ENCODE peak calls at places on chromosomes 3 and 15, in six cellular contexts. One of them, this sample, is unnamed.

GRCh38 chr3:114093596-114093995 is 37.1 kb downstream of the QTRT2 start:
- DNase-seq in H9: no peak
- DNase-seq in H1: no peak
- DNase-seq in neuronal stem cell: no peak
- DNase-seq in mesenchymal stem cell: peak; percentile 54
- DNase-seq in IMR-90: peak; percentile 89
- DNase-seq in this sample: no peak

GRCh38 chr3:171892457-171892856 is 49.3 kb downstream of the TMEM212 start:
- DNase-seq in IMR-90: no peak
- DNase-seq in H1: no peak
- DNase-seq in H9: no peak
- DNase-seq in neuronal stem cell: no peak
- DNase-seq in mesenchymal stem cell: peak; percentile 11
- DNase-seq in this sample: no peak

GRCh38 chr15:64842986-64843561 is 1.4 kb downstream of the PLEKHO2 start:
- DNase-seq in H9: no peak
- DNase-seq in neuronal stem cell: no peak
- DNase-seq in IMR-90: peak; percentile 59
- DNase-seq in H1: no peak
- DNase-seq in mesenchymal stem cell: peak; percentile 76
- DNase-seq in this sample: peak; percentile 46

GRCh38 chr3:132228923-132229322 is 88.3 kb upstream of the ACP3 start:
- DNase-seq in neuronal stem cell: no peak
- DNase-seq in IMR-90: peak; percentile 10
- DNase-seq in H1: no peak
- DNase-seq in H9: no peak
- DNase-seq in mesenchymal stem cell: peak; percentile 18
- DNase-seq in this sample: no peak

GRCh38 chr3:67200618-67201017 is 202.5 kb downstream of the KBTBD8 start:
- DNase-seq in mesenchymal stem cell: no peak
- DNase-seq in H9: no peak
- DNase-seq in H1: no peak
- DNase-seq in neuronal stem cell: no peak
- DNase-seq in IMR-90: no peak
- DNase-seq in this sample: no peak

GRCh38 chr3:171827385-171827784 is 15.8 kb upstream of the TMEM212 start:
- DNase-seq in mesenchymal stem cell: no peak
- DNase-seq in H9: no peak
- DNase-seq in neuronal stem cell: no peak
- DNase-seq in IMR-90: no peak
- DNase-seq in H1: no peak
- DNase-seq in this sample: no peak

GRCh38 chr3:37912052-37912733 is 50.5 kb downstream of the CTDSPL start:
- DNase-seq in mesenchymal stem cell: no peak
- DNase-seq in H1: no peak
- DNase-seq in neuronal stem cell: no peak
- DNase-seq in H9: no peak
- DNase-seq in IMR-90: no peak
- DNase-seq in this sample: peak; percentile 30

GRCh38 chr3:39185326-39185958 is 7.0 kb downstream of the XIRP1 start:
- DNase-seq in neuronal stem cell: no peak
- DNase-seq in mesenchymal stem cell: no peak
- DNase-seq in H9: no peak
- DNase-seq in H1: no peak
- DNase-seq in IMR-90: no peak
- DNase-seq in this sample: no peak

GRCh38 chr3:189683576-189684255 is 52.5 kb downstream of the TP63 start:
- DNase-seq in neuronal stem cell: no peak
- DNase-seq in mesenchymal stem cell: no peak
- DNase-seq in H9: no peak
- DNase-seq in H1: no peak
- DNase-seq in IMR-90: no peak
- DNase-seq in this sample: no peak

GRCh38 chr3:7447197-7447769 is 586.4 kb downstream of the GRM7 start:
- DNase-seq in neuronal stem cell: no peak
- DNase-seq in H1: no peak
- DNase-seq in IMR-90: no peak
- DNase-seq in mesenchymal stem cell: no peak
- DNase-seq in H9: no peak
- DNase-seq in this sample: no peak

GRCh38 chr3:116140100-116140689 is 305.1 kb downstream of the LSAMP start:
- DNase-seq in H1: no peak
- DNase-seq in IMR-90: peak; percentile 47
- DNase-seq in mesenchymal stem cell: peak; percentile 52
- DNase-seq in H9: no peak
- DNase-seq in neuronal stem cell: no peak
- DNase-seq in this sample: peak; percentile 11

GRCh38 chr3:172173316-172174271 is 134.2 kb downstream of the FNDC3B start:
- DNase-seq in neuronal stem cell: no peak
- DNase-seq in H1: no peak
- DNase-seq in mesenchymal stem cell: no peak
- DNase-seq in H9: no peak
- DNase-seq in IMR-90: no peak
- DNase-seq in this sample: no peak

GRCh38 chr3:101635954-101636798 is 40.8 kb downstream of the ZBTB11 start:
- DNase-seq in neuronal stem cell: peak; percentile 27
- DNase-seq in mesenchymal stem cell: peak; percentile 46
- DNase-seq in H1: no peak
- DNase-seq in H9: peak; percentile 71
- DNase-seq in IMR-90: peak; percentile 20
- DNase-seq in this sample: peak; percentile 71

GRCh38 chr15:101152914-101153313 is 98.9 kb downstream of the CHSY1 start:
- DNase-seq in H1: no peak
- DNase-seq in mesenchymal stem cell: peak; percentile 12
- DNase-seq in IMR-90: no peak
- DNase-seq in neuronal stem cell: no peak
- DNase-seq in H9: peak; percentile 81
- DNase-seq in this sample: peak; percentile 65

GRCh38 chr3:188486126-188486525 is 332.2 kb downstream of the LPP start:
- DNase-seq in H9: no peak
- DNase-seq in mesenchymal stem cell: peak; percentile 35
- DNase-seq in H1: no peak
- DNase-seq in neuronal stem cell: no peak
- DNase-seq in IMR-90: peak; percentile 59
- DNase-seq in this sample: no peak

GRCh38 chr3:48858709-48859108 is 11.0 kb upstream of the PRKAR2A start:
- DNase-seq in neuronal stem cell: no peak
- DNase-seq in H9: no peak
- DNase-seq in mesenchymal stem cell: no peak
- DNase-seq in H1: no peak
- DNase-seq in IMR-90: no peak
- DNase-seq in this sample: no peak

DNA sequence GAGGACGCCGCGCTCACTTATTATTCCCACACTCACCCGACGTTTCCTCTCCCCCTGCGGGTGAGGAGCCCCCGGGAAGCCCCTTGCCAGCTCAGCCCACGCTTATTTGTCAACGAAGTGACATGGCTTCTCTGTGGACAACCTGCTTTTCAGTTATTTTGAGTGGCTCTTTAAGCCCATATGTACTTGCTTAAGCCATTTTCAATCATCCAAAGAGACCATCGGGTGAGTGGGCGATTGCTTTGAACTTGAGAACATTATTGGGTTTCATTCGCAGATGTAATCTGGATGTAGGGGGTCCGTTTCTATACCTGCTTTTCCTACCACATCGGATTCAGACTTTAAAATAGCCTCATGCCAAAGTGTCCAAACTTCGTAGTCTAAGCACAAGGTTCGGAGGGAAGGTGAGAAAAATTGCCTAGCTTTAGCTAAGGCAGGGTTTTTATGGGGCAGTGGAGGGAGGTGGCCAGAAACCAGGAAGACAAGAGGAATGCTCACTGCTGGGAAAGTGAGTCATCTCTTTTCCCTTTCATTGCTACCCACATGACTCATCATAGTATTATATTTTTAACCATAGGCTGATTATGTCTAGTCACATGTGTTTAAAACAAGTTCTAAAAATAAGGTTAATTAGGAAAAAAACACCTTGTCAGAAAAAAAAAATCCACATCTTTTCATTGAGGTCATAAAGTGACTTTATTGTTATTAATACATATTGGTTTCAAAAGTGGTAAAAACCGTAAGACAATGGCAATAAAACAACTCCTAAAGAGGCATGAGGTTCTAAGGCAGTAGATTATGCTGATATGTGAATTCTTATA is 773.1 kb upstream of the NR2F2 start:
- DNase-seq in IMR-90: peak; percentile 95
- DNase-seq in H9: no peak
- DNase-seq in mesenchymal stem cell: peak; percentile 95
- DNase-seq in H1: no peak
- DNase-seq in neuronal stem cell: no peak
- DNase-seq in this sample: peak; percentile 74
- H3K18ac ChIP-seq in IMR-90: peak overlapping the region; percentile 70
- H3K18ac ChIP-seq in H9: no peak overlapping the region
- H3K18ac ChIP-seq in mesenchymal stem cell: peak overlapping the region; percentile 82
- H3K18ac ChIP-seq in H1: no peak overlapping the region
- H3K18ac ChIP-seq in neuronal stem cell: no peak overlapping the region
- H3K18ac ChIP-seq in this sample: peak overlapping the region; percentile 94

DNA sequence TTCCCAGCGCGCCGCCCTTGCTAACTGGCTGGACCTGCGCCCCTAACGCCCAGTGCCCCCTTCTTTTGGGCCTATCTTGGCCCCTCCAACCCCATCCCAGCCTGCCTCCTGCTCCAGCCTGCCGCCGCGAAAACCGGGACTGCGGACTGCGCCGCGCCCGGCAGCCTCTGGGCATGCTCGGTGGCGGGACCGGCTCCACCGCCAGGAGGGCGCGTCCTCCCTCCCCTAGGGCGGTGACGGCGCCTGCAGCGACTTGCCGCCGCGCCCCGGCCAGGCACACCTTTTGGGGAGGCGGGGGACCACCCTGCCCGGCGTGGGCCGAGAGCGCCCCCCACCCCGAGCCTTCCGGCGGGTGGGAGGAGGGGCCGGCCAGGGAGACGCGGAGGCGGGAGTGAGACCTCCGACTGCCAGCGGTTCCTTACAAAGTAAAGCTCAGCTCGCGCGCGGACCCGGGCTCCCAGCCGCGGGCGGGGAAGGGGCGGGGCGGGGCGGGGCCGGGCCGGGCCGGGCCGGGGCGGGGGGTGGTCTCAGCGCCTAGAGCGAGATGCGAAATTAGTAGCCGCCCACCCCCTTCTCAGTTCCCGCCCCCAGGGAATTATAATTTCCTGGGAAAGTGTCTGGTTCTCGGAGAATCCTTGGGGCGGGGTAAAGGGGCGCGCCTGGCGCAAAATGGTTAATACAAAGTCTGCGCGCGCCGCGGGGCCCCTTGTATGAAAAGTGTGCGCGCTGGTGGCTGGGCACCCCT is 225.0 kb upstream of the IL12A start:
- DNase-seq in H9: peak; percentile 91
- DNase-seq in IMR-90: peak; percentile 84
- DNase-seq in neuronal stem cell: peak; percentile 79
- DNase-seq in mesenchymal stem cell: peak; percentile 93
- DNase-seq in H1: peak; percentile 69
- DNase-seq in this sample: peak; percentile 90
- H3K18ac ChIP-seq in H9: peak overlapping the region; percentile 76
- H3K18ac ChIP-seq in IMR-90: peak overlapping the region; percentile 87
- H3K18ac ChIP-seq in neuronal stem cell: peak overlapping the region; percentile 96
- H3K18ac ChIP-seq in mesenchymal stem cell: peak overlapping the region; percentile 98
- H3K18ac ChIP-seq in H1: peak overlapping the region; percentile 89
- H3K18ac ChIP-seq in this sample: peak overlapping the region; percentile 91

GRCh38 chr3:129254536-129255230 is 5.3 kb downstream of the COPG1 start:
- DNase-seq in neuronal stem cell: no peak
- DNase-seq in H9: no peak
- DNase-seq in H1: no peak
- DNase-seq in IMR-90: no peak
- DNase-seq in mesenchymal stem cell: no peak
- DNase-seq in this sample: no peak

GRCh38 chr3:129256270-129256669 is 6.9 kb downstream of the COPG1 start:
- DNase-seq in neuronal stem cell: no peak
- DNase-seq in mesenchymal stem cell: no peak
- DNase-seq in H1: no peak
- DNase-seq in IMR-90: no peak
- DNase-seq in H9: no peak
- DNase-seq in this sample: no peak

GRCh38 chr3:129248286-129248979 is 973 bp upstream of the COPG1 start:
- DNase-seq in IMR-90: no peak
- DNase-seq in H9: no peak
- DNase-seq in H1: no peak
- DNase-seq in neuronal stem cell: no peak
- DNase-seq in mesenchymal stem cell: no peak
- DNase-seq in this sample: no peak

GRCh38 chr3:129249284-129250065 is at the start of gene COPG1:
- DNase-seq in mesenchymal stem cell: peak; percentile 92
- DNase-seq in neuronal stem cell: peak; percentile 87
- DNase-seq in H9: peak; percentile 88
- DNase-seq in IMR-90: peak; percentile 87
- DNase-seq in H1: peak; percentile 73
- DNase-seq in this sample: peak; percentile 92

DNA sequence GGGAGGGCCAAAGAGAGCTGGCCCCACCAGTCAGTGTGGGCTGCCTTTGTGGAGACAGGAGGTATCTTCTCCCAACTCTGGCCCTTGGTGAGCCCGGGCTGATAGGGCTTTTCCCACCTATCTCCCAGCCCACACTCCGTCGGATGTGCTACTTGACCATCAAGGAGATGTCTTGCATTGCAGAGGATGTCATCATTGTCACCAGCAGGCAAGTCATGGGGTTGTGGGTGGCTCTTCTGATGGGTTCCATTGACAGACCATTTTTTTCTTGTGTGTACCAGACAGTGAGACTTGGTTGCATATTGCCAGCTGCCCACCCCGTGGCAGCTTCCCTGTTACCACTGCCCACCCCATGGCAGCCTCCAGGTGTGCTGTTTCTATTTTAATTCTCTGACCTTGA is 3.3 kb downstream of the COPG1 start:
- DNase-seq in IMR-90: no peak
- DNase-seq in neuronal stem cell: no peak
- DNase-seq in H1: no peak
- DNase-seq in H9: no peak
- DNase-seq in mesenchymal stem cell: no peak
- DNase-seq in this sample: no peak
- H3K18ac ChIP-seq in IMR-90: no peak overlapping the region
- H3K18ac ChIP-seq in neuronal stem cell: no peak overlapping the region
- H3K18ac ChIP-seq in H1: no peak overlapping the region
- H3K18ac ChIP-seq in H9: no peak overlapping the region
- H3K18ac ChIP-seq in mesenchymal stem cell: no peak overlapping the region
- H3K18ac ChIP-seq in this sample: no peak overlapping the region

DNA sequence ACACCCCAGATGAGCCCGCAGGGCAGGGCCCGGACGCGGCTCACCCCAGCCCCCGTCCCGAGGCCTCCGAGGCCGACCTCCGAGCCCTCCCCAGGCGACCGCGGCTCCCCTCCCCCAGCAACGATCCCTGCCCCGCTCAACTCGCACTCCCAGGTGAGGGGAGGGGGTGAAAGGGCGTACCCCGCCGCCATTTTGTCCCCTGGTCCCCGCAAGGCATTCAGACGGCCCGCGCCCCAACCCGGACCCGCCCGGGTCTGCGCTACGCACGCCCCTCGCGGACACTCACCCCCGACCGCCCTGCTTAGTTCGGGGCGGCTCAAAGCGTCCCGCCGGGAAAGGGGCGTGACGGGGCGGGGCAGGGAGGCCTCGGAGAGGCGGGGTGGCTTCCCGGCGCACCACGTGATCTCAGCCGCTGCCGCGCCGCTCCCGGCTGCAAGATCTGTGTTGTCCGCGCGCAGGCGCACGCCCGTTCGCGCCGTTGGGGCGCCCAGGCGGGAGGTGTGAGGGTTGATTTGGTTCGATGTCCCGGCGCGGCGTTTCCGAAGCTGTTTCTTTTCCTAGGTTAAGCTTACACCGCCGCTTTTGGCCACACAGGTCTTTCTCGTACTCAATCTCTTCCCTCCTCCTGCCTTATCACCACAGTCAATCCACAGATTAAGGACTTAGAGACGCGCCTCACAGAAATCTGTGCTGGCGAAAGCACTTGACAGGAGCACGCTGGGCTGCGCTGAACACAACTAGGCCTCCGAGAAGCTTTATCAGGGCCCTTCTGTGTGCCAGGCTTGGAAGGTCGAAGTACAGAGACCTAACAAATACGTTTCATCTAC is at the start of gene SCAPER:
- DNase-seq in H1: peak; percentile 84
- DNase-seq in neuronal stem cell: peak; percentile 90
- DNase-seq in mesenchymal stem cell: peak; percentile 83
- DNase-seq in IMR-90: peak; percentile 82
- DNase-seq in H9: peak; percentile 96
- DNase-seq in this sample: peak; percentile 95
- H3K18ac ChIP-seq in H1: peak within 1 kb of the TSS; percentile 52
- H3K18ac ChIP-seq in neuronal stem cell: peak within 1 kb of the TSS; percentile 94
- H3K18ac ChIP-seq in mesenchymal stem cell: peak within 1 kb of the TSS; percentile 98
- H3K18ac ChIP-seq in IMR-90: peak within 1 kb of the TSS; percentile 25
- H3K18ac ChIP-seq in H9: peak within 1 kb of the TSS; percentile 63
- H3K18ac ChIP-seq in this sample: peak within 1 kb of the TSS; percentile 44

This sample was measured in mesendoderm.